ENCODE peak calls at places on chromosomes 1 and 21, in five cellular contexts. U, Y, G, O and N are unnamed samples.

GRCh38 chr1:167594827-167595226 is 35.2 kb upstream of the RCSD1 start:
- DNase-seq in U (no peak), Y (peak), G (no peak), O (no peak), N (no peak)

GRCh38 chr1:59081181-59081580 is 215.7 kb upstream of the FGGY start:
- DNase-seq in U (no peak), Y (no peak), G (no peak), O (no peak), N (no peak)

GRCh38 chr1:164619006-164619784 is 60.2 kb downstream of the PBX1 start:
- DNase-seq in U (no peak), Y (no peak), G (no peak), O (no peak), N (no peak)

GRCh38 chr1:33472349-33472980 is at the start of gene ZSCAN20:
- DNase-seq in U (peak), Y (peak), G (peak), O (peak), N (peak)

GRCh38 chr1:203227684-203228083 is 1.8 kb downstream of the CHIT1 start:
- DNase-seq in U (no peak), Y (no peak), G (no peak), O (no peak), N (no peak)

GRCh38 chr1:27318596-27318995 is 3.4 kb upstream of the TMEM222 start:
- DNase-seq in U (no peak), Y (no peak), G (no peak), O (no peak), N (no peak)

GRCh38 chr1:57553666-57554065 is 129.8 kb upstream of the DAB1 start:
- DNase-seq in U (no peak), Y (no peak), G (no peak), O (no peak), N (no peak)

GRCh38 chr1:183580281-183580682 is 10.0 kb downstream of the NCF2 start:
- DNase-seq in U (no peak), Y (peak), G (no peak), O (peak), N (peak)

GRCh38 chr1:210600421-210601195 is 271.9 kb downstream of the HHAT start:
- DNase-seq in U (no peak), Y (peak), G (no peak), O (no peak), N (peak)

GRCh38 chr21:45388611-45389296 is 16.2 kb upstream of the COL18A1 start:
- DNase-seq in U (no peak), Y (no peak), G (no peak), O (no peak), N (no peak)

GRCh38 chr21:8991088-8991907 is 1530.1 kb upstream of the TPTE start:
- DNase-seq in U (no peak), Y (no peak), G (no peak), O (no peak), N (peak)

GRCh38 chr1:191993549-191993948 is 164.7 kb upstream of the RGS18 start:
- DNase-seq in U (no peak), Y (no peak), G (peak), O (no peak), N (peak)

GRCh38 chr1:170461762-170462384 is 70.1 kb upstream of the GORAB start:
- DNase-seq in U (no peak), Y (peak), G (no peak), O (no peak), N (no peak)

GRCh38 chr1:158527190-158527815 is 26.9 kb downstream of the OR6Y1 start:
- DNase-seq in U (no peak), Y (peak), G (no peak), O (no peak), N (peak)